ENCODE peak calls at places on chromosomes 2 and 18, in five cellular contexts. One of them, this sample, is unnamed.

GRCh38 chr2:174051741-174052638 is 86.8 kb upstream of the SP3 start:
- DNase-seq in GM06990: no peak
- DNase-seq in suprapubic skin: no peak
- DNase-seq in fibroblast of the aortic adventitia: peak
- DNase-seq in AG04450: peak
- DNase-seq in this sample: no peak

GRCh38 chr2:65383571-65384488 is 48.6 kb downstream of the SPRED2 start:
- DNase-seq in suprapubic skin: no peak
- DNase-seq in fibroblast of the aortic adventitia: peak
- DNase-seq in AG04450: no peak
- DNase-seq in GM06990: no peak
- DNase-seq in this sample: no peak

GRCh38 chr2:128607981-128608506 is 289.4 kb upstream of the HS6ST1 start:
- DNase-seq in AG04450: no peak
- DNase-seq in fibroblast of the aortic adventitia: no peak
- DNase-seq in GM06990: no peak
- DNase-seq in suprapubic skin: peak
- DNase-seq in this sample: no peak

GRCh38 chr18:33579147-33579867 is 1.3 kb downstream of the ASXL3 start:
- DNase-seq in AG04450: no peak
- DNase-seq in fibroblast of the aortic adventitia: no peak
- DNase-seq in suprapubic skin: no peak
- DNase-seq in GM06990: no peak
- DNase-seq in this sample: no peak

GRCh38 chr2:64606495-64607363 is 47.0 kb downstream of the SERTAD2 start:
- DNase-seq in GM06990: peak
- DNase-seq in AG04450: no peak
- DNase-seq in suprapubic skin: peak
- DNase-seq in fibroblast of the aortic adventitia: peak
- DNase-seq in this sample: no peak

GRCh38 chr18:22109535-22109934 is 59.9 kb upstream of the GATA6 start:
- DNase-seq in suprapubic skin: no peak
- DNase-seq in fibroblast of the aortic adventitia: no peak
- DNase-seq in GM06990: no peak
- DNase-seq in AG04450: no peak
- DNase-seq in this sample: no peak

GRCh38 chr2:8307779-8308178 is 374.1 kb upstream of the ID2 start:
- DNase-seq in suprapubic skin: no peak
- DNase-seq in GM06990: no peak
- DNase-seq in AG04450: no peak
- DNase-seq in fibroblast of the aortic adventitia: no peak
- DNase-seq in this sample: no peak

GRCh38 chr18:1357724-1358123 is 453.1 kb downstream of the ADCYAP1 start:
- DNase-seq in fibroblast of the aortic adventitia: no peak
- DNase-seq in AG04450: no peak
- DNase-seq in suprapubic skin: no peak
- DNase-seq in GM06990: no peak
- DNase-seq in this sample: no peak

GRCh38 chr2:120732506-120733237 is 3.0 kb upstream of the GLI2 start:
- DNase-seq in GM06990: no peak
- DNase-seq in AG04450: no peak
- DNase-seq in fibroblast of the aortic adventitia: no peak
- DNase-seq in suprapubic skin: no peak
- DNase-seq in this sample: no peak

GRCh38 chr2:151947524-151948165 is 119.4 kb upstream of the ARL5A start:
- DNase-seq in AG04450: no peak
- DNase-seq in fibroblast of the aortic adventitia: peak
- DNase-seq in GM06990: peak
- DNase-seq in suprapubic skin: no peak
- DNase-seq in this sample: no peak

GRCh38 chr2:100682536-100682935 is 119.7 kb downstream of the PDCL3 start:
- DNase-seq in suprapubic skin: no peak
- DNase-seq in AG04450: no peak
- DNase-seq in GM06990: no peak
- DNase-seq in fibroblast of the aortic adventitia: no peak
- DNase-seq in this sample: no peak

GRCh38 chr2:101349893-101350662 is 37.2 kb downstream of the CREG2 start:
- DNase-seq in AG04450: peak
- DNase-seq in suprapubic skin: no peak
- DNase-seq in GM06990: no peak
- DNase-seq in fibroblast of the aortic adventitia: peak
- DNase-seq in this sample: no peak

GRCh38 chr2:181563101-181563692 is 93.7 kb downstream of the CERKL start:
- DNase-seq in suprapubic skin: no peak
- DNase-seq in fibroblast of the aortic adventitia: peak
- DNase-seq in AG04450: no peak
- DNase-seq in GM06990: no peak
- DNase-seq in this sample: no peak

GRCh38 chr18:35526476-35527120 is 28.8 kb upstream of the INO80C start:
- DNase-seq in suprapubic skin: no peak
- DNase-seq in GM06990: no peak
- DNase-seq in AG04450: no peak
- DNase-seq in fibroblast of the aortic adventitia: peak
- DNase-seq in this sample: peak

GRCh38 chr2:209331291-209331844 is 92.5 kb upstream of the MAP2 start:
- DNase-seq in fibroblast of the aortic adventitia: peak
- DNase-seq in suprapubic skin: no peak
- DNase-seq in GM06990: no peak
- DNase-seq in AG04450: no peak
- DNase-seq in this sample: peak

GRCh38 chr2:218026244-218026643 is 23.4 kb upstream of the TNS1 start:
- DNase-seq in AG04450: no peak
- DNase-seq in fibroblast of the aortic adventitia: no peak
- DNase-seq in suprapubic skin: peak
- DNase-seq in GM06990: no peak
- DNase-seq in this sample: no peak

GRCh38 chr18:55354795-55355194 is 233.2 kb downstream of the TCF4 start:
- DNase-seq in suprapubic skin: no peak
- DNase-seq in fibroblast of the aortic adventitia: no peak
- DNase-seq in AG04450: no peak
- DNase-seq in GM06990: no peak
- DNase-seq in this sample: no peak

GRCh38 chr18:36095936-36096519 is 28.7 kb upstream of the RPRD1A start:
- DNase-seq in GM06990: peak
- DNase-seq in fibroblast of the aortic adventitia: peak
- DNase-seq in suprapubic skin: no peak
- DNase-seq in AG04450: peak
- DNase-seq in this sample: peak

GRCh38 chr2:18986046-18986445 is 372.4 kb downstream of the OSR1 start:
- DNase-seq in AG04450: no peak
- DNase-seq in suprapubic skin: no peak
- DNase-seq in fibroblast of the aortic adventitia: no peak
- DNase-seq in GM06990: no peak
- DNase-seq in this sample: no peak

GRCh38 chr2:65320042-65320711 is 92.5 kb downstream of the ACTR2 start:
- DNase-seq in GM06990: peak
- DNase-seq in fibroblast of the aortic adventitia: peak
- DNase-seq in AG04450: peak
- DNase-seq in suprapubic skin: no peak
- DNase-seq in this sample: no peak

GRCh38 chr2:191866195-191866594 is 19.3 kb upstream of the CAVIN2 start:
- DNase-seq in GM06990: no peak
- DNase-seq in suprapubic skin: no peak
- DNase-seq in AG04450: no peak
- DNase-seq in fibroblast of the aortic adventitia: no peak
- DNase-seq in this sample: no peak

GRCh38 chr2:45497355-45497754 is 113.7 kb downstream of the SRBD1 start:
- DNase-seq in GM06990: peak
- DNase-seq in fibroblast of the aortic adventitia: peak
- DNase-seq in AG04450: no peak
- DNase-seq in suprapubic skin: no peak
- DNase-seq in this sample: no peak

GRCh38 chr2:201126308-201127127 is 10.6 kb downstream of the CFLAR start:
- DNase-seq in suprapubic skin: no peak
- DNase-seq in GM06990: peak
- DNase-seq in AG04450: no peak
- DNase-seq in fibroblast of the aortic adventitia: peak
- DNase-seq in this sample: no peak

GRCh38 chr2:160616149-160616548 is 122.5 kb upstream of the RBMS1 start:
- DNase-seq in fibroblast of the aortic adventitia: no peak
- DNase-seq in GM06990: no peak
- DNase-seq in suprapubic skin: no peak
- DNase-seq in AG04450: no peak
- DNase-seq in this sample: no peak

GRCh38 chr2:48572797-48573196 is 42.8 kb downstream of the STON1 start:
- DNase-seq in AG04450: no peak
- DNase-seq in suprapubic skin: no peak
- DNase-seq in fibroblast of the aortic adventitia: no peak
- DNase-seq in GM06990: no peak
- DNase-seq in this sample: no peak

GRCh38 chr2:204860249-204860648 is 315.0 kb downstream of the PARD3B start:
- DNase-seq in suprapubic skin: no peak
- DNase-seq in GM06990: no peak
- DNase-seq in AG04450: no peak
- DNase-seq in fibroblast of the aortic adventitia: peak
- DNase-seq in this sample: no peak

GRCh38 chr18:708096-708495 is 4.3 kb downstream of the ENOSF1 start:
- DNase-seq in GM06990: no peak
- DNase-seq in suprapubic skin: no peak
- DNase-seq in fibroblast of the aortic adventitia: no peak
- DNase-seq in AG04450: no peak
- DNase-seq in this sample: no peak

GRCh38 chr2:182761903-182762302 is 45.8 kb downstream of the DNAJC10 start:
- DNase-seq in fibroblast of the aortic adventitia: peak
- DNase-seq in AG04450: no peak
- DNase-seq in suprapubic skin: no peak
- DNase-seq in GM06990: no peak
- DNase-seq in this sample: no peak

GRCh38 chr2:165827921-165828276 is 33.9 kb upstream of the GALNT3 start:
- DNase-seq in AG04450: no peak
- DNase-seq in suprapubic skin: no peak
- DNase-seq in GM06990: no peak
- DNase-seq in fibroblast of the aortic adventitia: no peak
- DNase-seq in this sample: no peak

GRCh38 chr18:55179460-55180195 is 220.4 kb upstream of the CCDC68 start:
- DNase-seq in AG04450: peak
- DNase-seq in suprapubic skin: no peak
- DNase-seq in fibroblast of the aortic adventitia: peak
- DNase-seq in GM06990: no peak
- DNase-seq in this sample: no peak

GRCh38 chr2:118223487-118224136 is 135.3 kb downstream of the INSIG2 start:
- DNase-seq in GM06990: peak
- DNase-seq in suprapubic skin: no peak
- DNase-seq in AG04450: no peak
- DNase-seq in fibroblast of the aortic adventitia: peak
- DNase-seq in this sample: no peak
- H3K4me3 ChIP-seq in GM06990: peak
- H3K4me3 ChIP-seq in suprapubic skin: peak
- H3K4me3 ChIP-seq in AG04450: peak
- H3K4me3 ChIP-seq in fibroblast of the aortic adventitia: peak
- H3K4me3 ChIP-seq in this sample: no peak

DNA sequence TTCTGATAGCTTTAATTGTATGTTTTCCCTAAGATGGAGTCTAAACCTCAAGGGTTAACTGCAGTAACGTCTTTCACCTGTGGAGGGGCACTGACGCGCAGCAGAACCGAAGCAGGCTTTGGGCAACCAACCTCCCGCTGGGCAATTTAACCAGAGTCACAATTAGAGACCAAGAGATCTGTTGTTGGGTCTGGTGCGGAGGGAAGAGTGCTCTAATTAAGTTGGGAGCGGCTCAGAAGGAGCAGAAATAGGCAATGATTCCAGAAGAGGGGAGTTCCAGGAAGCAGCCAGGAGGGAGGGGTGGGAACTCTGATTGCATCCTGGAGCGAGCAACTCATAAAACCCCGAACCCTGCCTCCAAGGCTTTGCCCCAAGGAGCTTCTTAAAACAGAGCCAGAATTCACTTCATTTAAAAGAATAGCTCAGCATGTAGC is 245.8 kb downstream of the PAX3 start:
- DNase-seq in fibroblast of the aortic adventitia: no peak
- DNase-seq in AG04450: no peak
- DNase-seq in suprapubic skin: no peak
- DNase-seq in GM06990: no peak
- DNase-seq in this sample: no peak
- TF ChIP-seq CTCF in fibroblast of the aortic adventitia: no peak
- TF ChIP-seq CTCF in AG04450: peak
- TF ChIP-seq CTCF in suprapubic skin: no peak
- TF ChIP-seq CTCF in GM06990: peak
- TF ChIP-seq CTCF in this sample: no peak

DNA sequence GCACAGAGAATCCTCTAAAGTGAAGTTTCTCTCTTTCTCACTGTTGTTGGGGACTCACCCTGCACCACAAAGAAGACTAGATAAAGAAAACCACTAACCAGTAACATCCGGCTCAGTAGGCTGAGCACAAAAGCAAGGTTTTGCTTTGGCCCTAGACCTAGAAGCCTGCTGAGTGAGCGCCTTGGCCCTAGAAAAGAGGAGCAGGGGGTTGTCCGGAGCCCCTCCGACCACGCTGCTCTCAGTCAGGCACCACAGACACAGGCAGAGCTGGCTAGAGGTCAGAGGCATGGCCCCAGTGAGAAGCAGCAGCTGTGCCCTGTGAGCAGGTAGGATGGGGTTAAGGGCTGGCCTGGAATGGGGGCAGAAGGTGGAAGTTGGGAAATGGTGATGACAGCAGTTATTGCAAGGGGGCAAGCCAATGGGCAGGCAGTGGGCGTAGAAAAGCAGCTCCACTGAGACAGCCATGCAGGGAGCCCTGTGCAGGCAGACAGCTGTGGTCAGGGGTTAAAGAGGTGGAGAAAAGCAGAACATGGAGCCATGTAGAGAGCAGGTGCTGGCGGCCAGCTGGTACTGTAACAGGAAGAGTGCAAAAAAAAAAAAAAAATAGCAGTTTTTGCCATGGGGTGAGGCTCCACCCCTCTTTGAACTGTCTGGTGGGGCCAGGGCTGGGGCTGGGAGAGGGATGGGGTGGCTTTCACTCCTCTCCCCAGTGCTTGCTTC is 36.9 kb upstream of the SLC14A1 start:
- DNase-seq in fibroblast of the aortic adventitia: no peak
- DNase-seq in AG04450: no peak
- DNase-seq in GM06990: peak
- DNase-seq in suprapubic skin: no peak
- DNase-seq in this sample: no peak
- H3K4me3 ChIP-seq in fibroblast of the aortic adventitia: no peak
- H3K4me3 ChIP-seq in AG04450: no peak
- H3K4me3 ChIP-seq in GM06990: peak
- H3K4me3 ChIP-seq in suprapubic skin: no peak
- H3K4me3 ChIP-seq in this sample: no peak

GRCh38 chr18:26734760-26735159 is 130.7 kb downstream of the AQP4 start:
- DNase-seq in suprapubic skin: no peak
- DNase-seq in fibroblast of the aortic adventitia: no peak
- DNase-seq in AG04450: no peak
- DNase-seq in GM06990: no peak
- DNase-seq in this sample: no peak

GRCh38 chr18:26723986-26724385 is 141.5 kb downstream of the AQP4 start:
- DNase-seq in suprapubic skin: no peak
- DNase-seq in fibroblast of the aortic adventitia: no peak
- DNase-seq in GM06990: no peak
- DNase-seq in AG04450: no peak
- DNase-seq in this sample: no peak

DNA sequence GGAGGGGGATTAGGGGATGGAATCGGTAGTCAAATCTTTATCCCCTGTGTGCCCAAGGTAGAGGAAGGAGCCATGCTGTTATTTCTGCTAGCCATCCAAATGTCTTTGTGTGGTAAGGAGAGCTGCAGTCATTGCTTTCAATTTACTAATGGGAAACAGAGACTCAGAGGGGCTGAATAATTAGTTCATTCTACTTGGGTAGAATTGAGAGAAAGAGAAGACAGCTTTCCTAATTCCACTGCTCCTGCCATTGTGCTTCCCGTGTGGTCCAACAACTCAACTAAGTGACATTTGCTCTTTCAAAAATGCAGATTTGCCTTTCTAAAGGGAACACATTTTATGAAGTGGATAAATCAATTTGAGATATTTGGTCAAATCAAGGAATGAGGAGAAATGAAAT is 136.1 kb downstream of the AQP4 start:
- DNase-seq in AG04450: no peak
- DNase-seq in suprapubic skin: no peak
- DNase-seq in GM06990: no peak
- DNase-seq in fibroblast of the aortic adventitia: no peak
- DNase-seq in this sample: no peak
- TF ChIP-seq CTCF in AG04450: no peak
- TF ChIP-seq CTCF in suprapubic skin: no peak
- TF ChIP-seq CTCF in GM06990: no peak
- TF ChIP-seq CTCF in fibroblast of the aortic adventitia: no peak
- TF ChIP-seq CTCF in this sample: no peak

This sample was measured in LNCaP clone FGC.